ENCODE peak calls at places on chromosomes 4 and X, in nine cellular contexts. Q is right lobe of liver; G is ascending aorta; Z is psoas muscle; J is CD8-positive, alpha-beta T cell; Y is body of pancreas; S is H9; A is heart left ventricle; K is thyroid gland. H is an unnamed sample. For H3K4me1, the result is how much of the 10 kb centered on the place peaks cover.

GRCh38 chrX:8849945-8850344 is 48.8 kb upstream of the FAM9A start:
- DNase-seq in Z (no peak), Y (no peak), A (no peak), S (no peak), Q (no peak), G (no peak), J (no peak), K (no peak), H (peak)

GRCh38 chrX:155767101-155767878 is 113.9 kb upstream of the VAMP7 start:
- DNase-seq in A (peak), G (no peak), S (peak), Z (peak), K (peak), Y (peak), J (no peak), Q (peak), H (peak)

GRCh38 chr4:182537031-182537617 is 293.9 kb downstream of the TENM3 start:
- DNase-seq in Y (no peak), J (no peak), G (no peak), Z (no peak), A (no peak), K (no peak), S (no peak), Q (no peak), H (no peak)

GRCh38 chr4:2257361-2258001 is 4.4 kb downstream of the MXD4 start:
- DNase-seq in K (peak), Q (no peak), J (no peak), G (peak), Y (peak), Z (peak), A (peak), S (no peak), H (peak)

GRCh38 chr4:2338754-2339457 is 77.0 kb upstream of the MXD4 start:
- DNase-seq in Q (no peak), J (no peak), A (no peak), S (peak), Y (no peak), K (peak), G (no peak), Z (no peak), H (no peak)

GRCh38 chrX:138011461-138011860 is 445.5 kb downstream of the ZIC3 start:
- DNase-seq in Z (no peak), S (no peak), A (no peak), G (no peak), J (no peak), K (no peak), Y (no peak), Q (no peak), H (no peak)

GRCh38 chr4:157664726-157665125 is 444.2 kb downstream of the GRIA2 start:
- DNase-seq in A (no peak), J (no peak), S (no peak), K (no peak), Y (no peak), Z (no peak), G (no peak), Q (no peak), H (no peak)

GRCh38 chr4:119683518-119683917 is 54.9 kb upstream of the PDE5A start:
- DNase-seq in Z (no peak), Y (no peak), Q (no peak), G (no peak), J (no peak), A (no peak), K (no peak), S (no peak), H (peak)

GRCh38 chr4:153223935-153224334 is 19.7 kb downstream of the TRIM2 start:
- DNase-seq in S (no peak), Q (no peak), A (no peak), J (no peak), Y (no peak), G (no peak), K (peak), Z (no peak), H (no peak)

GRCh38 chrX:123846598-123847038 is 13.2 kb upstream of the XIAP start:
- DNase-seq in A (no peak), S (no peak), Y (no peak), J (no peak), Q (no peak), G (no peak), Z (no peak), K (no peak), H (peak)

GRCh38 chrX:24148118-24148517 is 1.4 kb upstream of the ZFX start:
- DNase-seq in K (no peak), S (no peak), Y (no peak), J (no peak), A (no peak), Z (no peak), G (no peak), Q (no peak), H (no peak)

GRCh38 chr4:155787113-155787710 is 28.4 kb downstream of the GUCY1B1 start:
- DNase-seq in Q (no peak), Z (no peak), J (no peak), S (no peak), A (no peak), K (no peak), Y (peak), G (no peak), H (peak)

GRCh38 chrX:65987856-65988255 is 52.0 kb downstream of the VSIG4 start:
- DNase-seq in Y (no peak), Q (no peak), J (no peak), G (no peak), K (no peak), A (no peak), Z (no peak), S (no peak), H (no peak)

GRCh38 chr4:182805606-182806149 is 111.5 kb downstream of the DCTD start:
- DNase-seq in A (no peak), S (no peak), K (no peak), J (no peak), Z (no peak), Q (no peak), Y (no peak), G (no peak), H (peak)

GRCh38 chr4:53541577-53542206 is 49.6 kb downstream of the LNX1 start:
- DNase-seq in G (no peak), Y (no peak), S (no peak), A (no peak), J (no peak), Z (no peak), K (no peak), Q (no peak), H (peak)

GRCh38 chr4:37726666-37727065 is 40.5 kb upstream of the RELL1 start:
- DNase-seq in Q (no peak), J (no peak), Z (no peak), K (no peak), S (no peak), Y (no peak), G (no peak), A (no peak), H (peak)

GRCh38 chr4:186104114-186104894 is at the start of gene FAM149A:
- DNase-seq in S (peak), A (no peak), J (peak), K (peak), Z (peak), G (no peak), Y (peak), Q (peak), H (peak)

GRCh38 chr4:184959786-184960185 is 58.5 kb upstream of the HELT start:
- DNase-seq in K (no peak), Q (peak), G (no peak), Z (no peak), Y (no peak), S (peak), A (no peak), J (no peak), H (no peak)

GRCh38 chrX:85379174-85379907 is at the start of gene POF1B:
- DNase-seq in A (peak), Q (no peak), J (no peak), S (peak), Y (peak), G (no peak), Z (no peak), K (no peak), H (no peak)

GRCh38 chr4:35548921-35549320 is 695.4 kb downstream of the ARAP2 start:
- DNase-seq in S (no peak), Y (no peak), A (no peak), K (no peak), G (no peak), J (no peak), Z (no peak), Q (no peak), H (no peak)

GRCh38 chr4:164488114-164488513 is 265.8 kb upstream of the SMIM31 start:
- DNase-seq in A (no peak), G (no peak), Q (no peak), Z (no peak), Y (no peak), S (no peak), J (no peak), K (no peak), H (no peak)

GRCh38 chrX:102765794-102766193 is 45.3 kb downstream of the GPRASP3 start:
- DNase-seq in J (no peak), K (no peak), Q (no peak), Y (peak), Z (no peak), G (no peak), S (no peak), A (no peak), H (no peak)

GRCh38 chr4:123802082-123802658 is 405.6 kb downstream of the SPRY1 start:
- DNase-seq in S (no peak), Z (no peak), Y (no peak), Q (no peak), G (no peak), J (no peak), K (no peak), A (no peak), H (no peak)

GRCh38 chrX:127879585-127879984 is 172.6 kb downstream of the ACTRT1 start:
- DNase-seq in Y (no peak), J (no peak), G (no peak), Z (no peak), K (no peak), Q (no peak), A (no peak), S (no peak), H (no peak)

GRCh38 chrX:144219035-144219434 is 335.2 kb downstream of the UBE2NL start:
- DNase-seq in K (no peak), G (no peak), J (no peak), Y (peak), S (peak), Z (no peak), A (no peak), Q (peak), H (no peak)

GRCh38 chr4:28313729-28314713 is 1453.4 kb downstream of the STIM2 start:
- DNase-seq in G (no peak), K (no peak), Q (peak), J (no peak), S (no peak), A (no peak), Y (no peak), Z (no peak), H (no peak)

GRCh38 chr4:186584912-186585311 is 29.5 kb upstream of the MTNR1A start:
- DNase-seq in Q (no peak), Y (no peak), Z (no peak), J (no peak), G (no peak), S (no peak), A (no peak), K (no peak), H (no peak)

GRCh38 chrX:39729834-39730670 is 367.7 kb downstream of the BCOR start:
- DNase-seq in Y (no peak), J (no peak), S (peak), A (peak), K (no peak), Q (no peak), G (no peak), Z (no peak), H (no peak)

GRCh38 chr4:127788517-127788916 is 6.4 kb downstream of the HSPA4L start:
- DNase-seq in G (no peak), Q (no peak), J (no peak), A (no peak), S (no peak), Y (no peak), Z (no peak), K (no peak), H (no peak)

GRCh38 chr4:80322716-80323115 is 12.8 kb upstream of the CFAP299 start:
- DNase-seq in Q (no peak), S (no peak), A (no peak), G (no peak), Y (no peak), Z (no peak), K (peak), J (no peak), H (peak)

GRCh38 chr4:109588176-109588575 is 28.1 kb downstream of the MCUB start:
- DNase-seq in Z (no peak), Y (no peak), Q (no peak), J (no peak), K (no peak), A (no peak), G (no peak), S (no peak), H (peak)

GRCh38 chrX:43643662-43644061 is 12.4 kb upstream of the MAOA start:
- DNase-seq in G (no peak), S (no peak), J (no peak), Q (no peak), Z (no peak), Y (no peak), A (no peak), K (no peak), H (no peak)

GRCh38 chrX:43641691-43642090 is 14.4 kb upstream of the MAOA start:
- DNase-seq in S (no peak), G (no peak), A (no peak), J (no peak), K (no peak), Y (no peak), Q (no peak), Z (no peak), H (no peak)

GRCh38 chrX:43644124-43644701 is 11.9 kb upstream of the MAOA start:
- DNase-seq in K (no peak), S (no peak), Q (no peak), J (no peak), A (no peak), G (no peak), Z (no peak), Y (peak), H (peak)

GRCh38 chrX:43640481-43640880 is 15.6 kb upstream of the MAOA start:
- DNase-seq in Y (no peak), G (no peak), Q (no peak), K (no peak), Z (no peak), A (no peak), J (no peak), S (no peak), H (no peak)

GRCh38 chrX:43643201-43643600 is 12.9 kb upstream of the MAOA start:
- DNase-seq in A (no peak), G (no peak), J (no peak), Q (no peak), S (no peak), Z (no peak), Y (no peak), K (no peak), H (no peak)
- H3K4me1 ChIP-seq in A (under half), G (under half), J (under half), Q (under half), S (under half), Z (under half), Y (under half), K (under half), H (under half)

DNA sequence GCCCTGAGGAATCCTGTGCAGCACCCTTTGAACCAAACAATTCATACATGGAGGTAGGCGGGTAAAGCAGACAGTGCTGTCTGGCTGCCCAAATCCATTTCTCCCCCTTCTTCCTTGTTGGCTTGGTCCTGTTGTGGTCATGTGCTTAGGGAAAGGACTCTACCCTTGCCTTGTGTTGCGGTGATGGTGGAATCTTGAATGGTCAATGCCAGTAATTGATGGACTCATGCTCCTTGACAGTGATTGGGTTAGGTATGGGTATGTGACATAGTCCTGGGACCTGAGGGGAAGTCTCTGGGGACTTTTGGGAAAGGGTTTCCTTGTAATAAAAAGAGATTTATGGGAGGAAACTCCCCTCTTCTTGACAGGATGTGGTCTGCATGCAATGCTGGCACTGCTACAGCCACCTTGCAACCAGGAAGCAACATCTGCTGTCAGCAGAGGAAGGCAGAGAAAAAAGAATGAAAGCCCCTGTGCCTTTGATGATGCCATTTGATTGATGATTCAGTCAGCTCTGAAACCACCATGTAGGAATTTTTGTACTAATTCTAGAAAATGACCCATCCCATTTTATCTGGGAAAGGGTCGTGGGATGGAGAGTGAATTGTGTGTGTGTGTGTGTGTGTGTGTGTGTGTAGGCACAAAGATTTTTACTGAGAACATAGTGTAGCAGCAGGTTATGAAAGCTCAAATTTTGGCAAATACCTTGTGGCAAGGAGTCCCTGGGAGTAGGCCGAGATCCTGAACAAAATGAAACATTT is 30.0 kb upstream of the HUWE1 start:
- DNase-seq in G (no peak), J (peak), S (no peak), Z (no peak), A (no peak), K (no peak), Y (no peak), Q (no peak), H (no peak)
- H3K4me1 ChIP-seq in G (under half), J (under half), S (under half), Z (under half), A (under half), K (under half), Y (under half), Q (under half), H (under half)

GRCh38 chr4:70425306-70425705 is 27.6 kb downstream of the OPRPN start:
- DNase-seq in Q (no peak), Y (no peak), Z (no peak), G (no peak), A (no peak), K (no peak), S (no peak), J (no peak), H (no peak)

DNA sequence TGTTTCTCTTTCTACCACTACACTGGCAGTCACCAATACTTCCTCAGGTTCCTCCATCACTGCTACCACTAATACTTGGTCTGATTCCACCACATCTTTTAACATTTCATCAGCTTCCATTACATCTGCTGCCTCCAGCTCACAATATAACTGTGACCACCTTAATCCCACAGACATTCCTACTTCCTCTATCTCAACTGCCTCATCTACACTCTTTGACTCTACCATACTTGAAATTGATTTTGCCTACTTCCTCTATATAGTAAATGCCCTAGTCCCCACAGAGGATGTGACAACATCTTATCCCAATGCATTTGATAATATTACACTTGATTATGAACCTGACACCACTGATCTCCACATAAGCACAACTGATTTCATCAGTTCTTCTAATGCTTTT is 29.0 kb downstream of the OPRPN start:
- DNase-seq in J (no peak), Q (no peak), K (no peak), A (no peak), Y (no peak), G (no peak), S (no peak), Z (no peak), H (no peak)
- H3K4me1 ChIP-seq in J (under half), Q (under half), K (under half), A (under half), Y (under half), G (under half), S (under half), Z (under half), H (under half)

GRCh38 chr4:147994076-147994475 is 262.2 kb downstream of the ARHGAP10 start:
- DNase-seq in J (no peak), A (no peak), S (no peak), Q (no peak), G (no peak), Y (no peak), Z (no peak), K (no peak), H (no peak)
- H3K4me1 ChIP-seq in J (under half), A (under half), S (under half), Q (under half), G (under half), Y (under half), Z (under half), K (under half), H (under half)

GRCh38 chrX:129772796-129773431 is 6.8 kb upstream of the SASH3 start:
- DNase-seq in Q (peak), J (no peak), G (peak), Z (peak), K (peak), A (peak), S (no peak), Y (peak), H (no peak)
- H3K4me1 ChIP-seq in Q (under half), J (half or more), G (under half), Z (under half), K (under half), A (under half), S (under half), Y (under half), H (under half)

GRCh38 chr4:23970193-23970850 is 80.5 kb upstream of the PPARGC1A start:
- DNase-seq in A (no peak), Z (no peak), Y (no peak), S (no peak), Q (peak), J (no peak), K (no peak), G (no peak), H (no peak)
- H3K4me1 ChIP-seq in A (under half), Z (under half), Y (under half), S (under half), Q (under half), J (under half), K (under half), G (under half), H (under half)

GRCh38 chrX:1751781-1752180 is 136.9 kb downstream of the ASMT start:
- DNase-seq in Q (no peak), J (no peak), A (no peak), Y (no peak), K (no peak), S (no peak), G (no peak), Z (no peak), H (no peak)
- H3K4me1 ChIP-seq in Q (under half), J (under half), A (under half), Y (under half), K (under half), S (under half), G (under half), Z (under half), H (under half)